ENCODE peak calls at places on chromosomes 1 and 21, in nine cellular contexts. P, J, I, Y, F, K, O, D and L are unnamed samples.

GRCh38 chr1:119410977-119411376 is 4.0 kb upstream of the HSD3B2 start:
- DNase-seq in F (no peak), Y (peak; percentile 5), K (no peak), O (no peak), I (no peak), J (no peak), P (no peak), D (no peak), L (no peak)

GRCh38 chr1:172343246-172344099 is 77.0 kb upstream of the C1orf105 start:
- DNase-seq in I (no peak), K (peak; percentile 94), P (no peak), J (no peak), Y (peak; percentile 93), O (peak; percentile 40), F (no peak), D (no peak), L (no peak)

GRCh38 chr1:154352581-154353459 is 27.5 kb downstream of the ATP8B2 start:
- DNase-seq in D (peak; percentile 53), O (peak; percentile 78), K (peak; percentile 16), F (no peak), P (no peak), I (peak; percentile 63), Y (peak; percentile 30), J (no peak), L (peak; percentile 21)

GRCh38 chr1:52032785-52033131 is 852 bp downstream of the KTI12 start:
- DNase-seq in F (no peak), Y (peak; percentile 78), K (no peak), D (peak; percentile 1), I (peak; percentile 18), O (peak; percentile 28), J (no peak), P (peak; percentile 19), L (no peak)

GRCh38 chr1:26694185-26694572 is 1.6 kb upstream of the ARID1A start:
- DNase-seq in D (no peak), I (no peak), Y (no peak), O (no peak), J (no peak), P (no peak), K (no peak), F (no peak), L (no peak)

GRCh38 chr21:33212159-33212851 is 17.4 kb upstream of the IFNAR2 start:
- DNase-seq in D (no peak), I (no peak), J (no peak), P (no peak), F (no peak), K (no peak), Y (peak; percentile 53), O (peak; percentile 70), L (no peak)

GRCh38 chr1:232283864-232284263 is 346.1 kb downstream of the SIPA1L2 start:
- DNase-seq in K (no peak), F (no peak), P (no peak), O (no peak), D (no peak), I (no peak), Y (no peak), J (no peak), L (no peak)

GRCh38 chr1:22872971-22873664 is 99.5 kb downstream of the LACTBL1 start:
- DNase-seq in P (no peak), K (peak; percentile 86), D (no peak), Y (peak; percentile 16), F (no peak), O (no peak), I (no peak), J (no peak), L (no peak)

GRCh38 chr1:78377356-78377928 is 113.3 kb upstream of the PTGFR start:
- DNase-seq in Y (peak; percentile 33), P (no peak), I (no peak), J (no peak), F (no peak), K (no peak), D (no peak), O (no peak), L (no peak)

GRCh38 chr21:32844653-32845443 is 73.3 kb upstream of the PAXBP1 start:
- DNase-seq in Y (peak; percentile 92), D (no peak), P (no peak), I (no peak), F (no peak), J (no peak), K (no peak), O (no peak), L (no peak)

GRCh38 chr1:228511539-228512445 is 24.6 kb downstream of the RNF187 start:
- DNase-seq in F (no peak), O (no peak), P (no peak), K (no peak), Y (no peak), J (no peak), D (no peak), I (no peak), L (no peak)

GRCh38 chr1:160838876-160839275 is 23.8 kb downstream of the CD244 start:
- DNase-seq in O (no peak), Y (no peak), P (no peak), F (no peak), I (no peak), K (no peak), D (no peak), J (no peak), L (no peak)

GRCh38 chr1:227846265-227846858 is 30.9 kb downstream of the PRSS38 start:
- DNase-seq in Y (no peak), D (no peak), J (no peak), F (no peak), K (no peak), I (no peak), O (no peak), P (no peak), L (no peak)

GRCh38 chr1:208243522-208243850 is 698 bp downstream of the PLXNA2 start:
- DNase-seq in P (no peak), I (no peak), O (peak; percentile 43), J (no peak), Y (no peak), F (no peak), D (peak; percentile 3), K (no peak), L (no peak)

GRCh38 chr1:21141030-21141429 is 35.7 kb downstream of the EIF4G3 start:
- DNase-seq in D (no peak), F (no peak), Y (no peak), O (no peak), J (no peak), K (no peak), P (no peak), I (no peak), L (no peak)

GRCh38 chr1:228282329-228283042 is 74.6 kb downstream of the OBSCN start:
- DNase-seq in O (no peak), D (no peak), F (no peak), J (no peak), P (no peak), Y (no peak), I (no peak), K (no peak), L (no peak)